ENCODE peak calls at places on chromosomes 5 and 9, in nine cellular contexts. One of them, this sample, is unnamed.

GRCh38 chr9:34999576-34999975 is 10.0 kb downstream of the DNAJB5 start:
- DNase-seq in cardiac fibroblast: no peak
- DNase-seq in HFFc6: no peak
- DNase-seq in lung: no peak
- DNase-seq in esophagus squamous epithelium: no peak
- DNase-seq in ascending aorta: no peak
- DNase-seq in fibroblast of pulmonary artery: no peak
- DNase-seq in glutamatergic neuron: no peak
- DNase-seq in PC-9: no peak
- DNase-seq in this sample: no peak

GRCh38 chr5:127136908-127137307 is 63.6 kb upstream of the C5orf63 start:
- DNase-seq in lung: no peak
- DNase-seq in HFFc6: no peak
- DNase-seq in fibroblast of pulmonary artery: no peak
- DNase-seq in ascending aorta: no peak
- DNase-seq in PC-9: no peak
- DNase-seq in glutamatergic neuron: no peak
- DNase-seq in cardiac fibroblast: no peak
- DNase-seq in esophagus squamous epithelium: no peak
- DNase-seq in this sample: no peak

GRCh38 chr5:65482280-65482726 is 583 bp upstream of the ADAMTS6 start:
- DNase-seq in lung: no peak
- DNase-seq in glutamatergic neuron: no peak
- DNase-seq in ascending aorta: no peak
- DNase-seq in PC-9: no peak
- DNase-seq in HFFc6: peak
- DNase-seq in cardiac fibroblast: peak
- DNase-seq in fibroblast of pulmonary artery: peak
- DNase-seq in esophagus squamous epithelium: no peak
- DNase-seq in this sample: no peak

GRCh38 chr5:178522361-178522760 is 67.8 kb downstream of the COL23A1 start:
- DNase-seq in ascending aorta: no peak
- DNase-seq in glutamatergic neuron: no peak
- DNase-seq in lung: no peak
- DNase-seq in fibroblast of pulmonary artery: no peak
- DNase-seq in cardiac fibroblast: no peak
- DNase-seq in esophagus squamous epithelium: no peak
- DNase-seq in PC-9: no peak
- DNase-seq in HFFc6: no peak
- DNase-seq in this sample: no peak

GRCh38 chr5:59746261-59746765 is 147.2 kb downstream of the PDE4D start:
- DNase-seq in cardiac fibroblast: peak
- DNase-seq in lung: no peak
- DNase-seq in glutamatergic neuron: no peak
- DNase-seq in PC-9: peak
- DNase-seq in ascending aorta: no peak
- DNase-seq in esophagus squamous epithelium: no peak
- DNase-seq in fibroblast of pulmonary artery: peak
- DNase-seq in HFFc6: peak
- DNase-seq in this sample: no peak

GRCh38 chr5:21931076-21931475 is 922.1 kb downstream of the CDH12 start:
- DNase-seq in HFFc6: no peak
- DNase-seq in cardiac fibroblast: no peak
- DNase-seq in lung: no peak
- DNase-seq in fibroblast of pulmonary artery: no peak
- DNase-seq in PC-9: no peak
- DNase-seq in esophagus squamous epithelium: no peak
- DNase-seq in ascending aorta: no peak
- DNase-seq in glutamatergic neuron: peak
- DNase-seq in this sample: no peak

GRCh38 chr5:105807951-105808350 is 1862.8 kb downstream of the EFNA5 start:
- DNase-seq in PC-9: no peak
- DNase-seq in fibroblast of pulmonary artery: no peak
- DNase-seq in esophagus squamous epithelium: no peak
- DNase-seq in ascending aorta: no peak
- DNase-seq in glutamatergic neuron: no peak
- DNase-seq in HFFc6: no peak
- DNase-seq in cardiac fibroblast: no peak
- DNase-seq in lung: no peak
- DNase-seq in this sample: no peak

GRCh38 chr5:40958811-40959210 is 49.5 kb downstream of the C7 start:
- DNase-seq in cardiac fibroblast: no peak
- DNase-seq in glutamatergic neuron: no peak
- DNase-seq in fibroblast of pulmonary artery: no peak
- DNase-seq in PC-9: no peak
- DNase-seq in esophagus squamous epithelium: no peak
- DNase-seq in lung: no peak
- DNase-seq in ascending aorta: no peak
- DNase-seq in HFFc6: no peak
- DNase-seq in this sample: no peak

GRCh38 chr9:128419061-128419925 is 1.4 kb upstream of the CERCAM start:
- DNase-seq in lung: no peak
- DNase-seq in cardiac fibroblast: peak
- DNase-seq in ascending aorta: no peak
- DNase-seq in PC-9: no peak
- DNase-seq in esophagus squamous epithelium: no peak
- DNase-seq in glutamatergic neuron: no peak
- DNase-seq in fibroblast of pulmonary artery: peak
- DNase-seq in HFFc6: no peak
- DNase-seq in this sample: no peak

GRCh38 chr9:109005678-109006077 is 7.6 kb downstream of the CTNNAL1 start:
- DNase-seq in ascending aorta: no peak
- DNase-seq in cardiac fibroblast: no peak
- DNase-seq in esophagus squamous epithelium: no peak
- DNase-seq in lung: no peak
- DNase-seq in glutamatergic neuron: no peak
- DNase-seq in PC-9: no peak
- DNase-seq in fibroblast of pulmonary artery: no peak
- DNase-seq in HFFc6: no peak
- DNase-seq in this sample: no peak

GRCh38 chr5:71471193-71471592 is 15.7 kb downstream of the BDP1 start:
- DNase-seq in lung: no peak
- DNase-seq in fibroblast of pulmonary artery: peak
- DNase-seq in ascending aorta: no peak
- DNase-seq in PC-9: no peak
- DNase-seq in HFFc6: no peak
- DNase-seq in esophagus squamous epithelium: no peak
- DNase-seq in glutamatergic neuron: no peak
- DNase-seq in cardiac fibroblast: peak
- DNase-seq in this sample: no peak

GRCh38 chr9:132351404-132352050 is 3.3 kb downstream of the SETX start:
- DNase-seq in fibroblast of pulmonary artery: no peak
- DNase-seq in cardiac fibroblast: no peak
- DNase-seq in esophagus squamous epithelium: no peak
- DNase-seq in ascending aorta: no peak
- DNase-seq in HFFc6: no peak
- DNase-seq in PC-9: no peak
- DNase-seq in glutamatergic neuron: no peak
- DNase-seq in lung: no peak
- DNase-seq in this sample: no peak

DNA sequence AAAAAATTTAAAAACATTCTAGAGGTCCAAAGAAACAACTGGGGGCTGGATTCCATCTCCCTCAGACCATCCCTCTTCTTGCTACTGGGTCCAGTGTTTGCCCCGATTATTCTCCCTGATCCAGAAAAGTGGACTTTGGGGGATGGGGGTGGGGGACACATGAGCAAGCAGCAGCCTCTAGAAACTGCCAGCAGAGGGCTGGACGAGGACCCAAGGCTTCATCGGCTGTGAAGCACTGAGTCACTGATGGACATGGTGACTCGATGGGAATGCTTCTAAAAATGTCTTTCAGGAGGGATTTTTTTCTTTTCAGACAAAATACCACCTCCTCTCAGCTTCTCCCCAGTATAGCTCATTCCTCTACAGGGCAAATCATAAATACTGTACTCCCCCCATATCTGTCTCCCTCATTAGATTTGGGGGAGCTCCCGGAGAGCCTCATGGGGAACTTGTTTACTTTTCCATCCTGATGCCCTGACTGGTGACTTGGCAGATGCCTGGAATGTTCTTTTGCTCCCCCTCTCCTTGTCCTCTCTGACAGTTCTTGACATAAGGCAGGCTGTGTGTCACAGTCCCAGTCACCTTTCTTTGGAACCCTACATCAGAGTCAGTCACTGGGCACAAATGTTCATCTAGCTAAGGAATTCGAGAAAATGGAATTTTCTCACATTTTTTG is 67.2 kb upstream of the STC2 start:
- DNase-seq in glutamatergic neuron: no peak
- DNase-seq in cardiac fibroblast: peak
- DNase-seq in ascending aorta: no peak
- DNase-seq in HFFc6: peak
- DNase-seq in lung: no peak
- DNase-seq in esophagus squamous epithelium: no peak
- DNase-seq in PC-9: no peak
- DNase-seq in fibroblast of pulmonary artery: peak
- DNase-seq in this sample: no peak
- TF ChIP-seq CTCF in glutamatergic neuron: no peak
- TF ChIP-seq CTCF in cardiac fibroblast: peak
- TF ChIP-seq CTCF in ascending aorta: no peak
- TF ChIP-seq CTCF in HFFc6: peak
- TF ChIP-seq CTCF in lung: no peak
- TF ChIP-seq CTCF in esophagus squamous epithelium: no peak
- TF ChIP-seq CTCF in PC-9: peak
- TF ChIP-seq CTCF in fibroblast of pulmonary artery: peak
- TF ChIP-seq CTCF in this sample: no peak

GRCh38 chr9:97803167-97804058 is 49.6 kb upstream of the FOXE1 start:
- DNase-seq in glutamatergic neuron: peak
- DNase-seq in HFFc6: peak
- DNase-seq in PC-9: peak
- DNase-seq in esophagus squamous epithelium: peak
- DNase-seq in ascending aorta: no peak
- DNase-seq in lung: peak
- DNase-seq in cardiac fibroblast: peak
- DNase-seq in fibroblast of pulmonary artery: peak
- DNase-seq in this sample: peak
- TF ChIP-seq CTCF in glutamatergic neuron: no peak
- TF ChIP-seq CTCF in HFFc6: peak
- TF ChIP-seq CTCF in PC-9: no peak
- TF ChIP-seq CTCF in esophagus squamous epithelium: no peak
- TF ChIP-seq CTCF in ascending aorta: no peak
- TF ChIP-seq CTCF in lung: no peak
- TF ChIP-seq CTCF in cardiac fibroblast: no peak
- TF ChIP-seq CTCF in fibroblast of pulmonary artery: no peak
- TF ChIP-seq CTCF in this sample: no peak

GRCh38 chr5:15135661-15136060 is 264.1 kb upstream of the ANKH start:
- DNase-seq in HFFc6: no peak
- DNase-seq in esophagus squamous epithelium: no peak
- DNase-seq in ascending aorta: no peak
- DNase-seq in glutamatergic neuron: no peak
- DNase-seq in lung: no peak
- DNase-seq in cardiac fibroblast: no peak
- DNase-seq in fibroblast of pulmonary artery: no peak
- DNase-seq in PC-9: no peak
- DNase-seq in this sample: no peak
- TF ChIP-seq CTCF in HFFc6: no peak
- TF ChIP-seq CTCF in esophagus squamous epithelium: no peak
- TF ChIP-seq CTCF in ascending aorta: no peak
- TF ChIP-seq CTCF in glutamatergic neuron: no peak
- TF ChIP-seq CTCF in lung: no peak
- TF ChIP-seq CTCF in cardiac fibroblast: no peak
- TF ChIP-seq CTCF in fibroblast of pulmonary artery: no peak
- TF ChIP-seq CTCF in PC-9: no peak
- TF ChIP-seq CTCF in this sample: no peak

GRCh38 chr9:113578877-113579269 is 115.3 kb downstream of the RGS3 start:
- DNase-seq in PC-9: peak
- DNase-seq in cardiac fibroblast: peak
- DNase-seq in HFFc6: peak
- DNase-seq in fibroblast of pulmonary artery: peak
- DNase-seq in ascending aorta: peak
- DNase-seq in glutamatergic neuron: no peak
- DNase-seq in esophagus squamous epithelium: peak
- DNase-seq in lung: peak
- DNase-seq in this sample: peak

GRCh38 chr9:113580041-113580953 is 116.8 kb downstream of the RGS3 start:
- DNase-seq in lung: peak
- DNase-seq in cardiac fibroblast: peak
- DNase-seq in PC-9: peak
- DNase-seq in ascending aorta: peak
- DNase-seq in fibroblast of pulmonary artery: peak
- DNase-seq in glutamatergic neuron: no peak
- DNase-seq in HFFc6: no peak
- DNase-seq in esophagus squamous epithelium: peak
- DNase-seq in this sample: peak

GRCh38 chr9:113579270-113580040 is 115.9 kb downstream of the RGS3 start:
- DNase-seq in HFFc6: no peak
- DNase-seq in cardiac fibroblast: no peak
- DNase-seq in esophagus squamous epithelium: peak
- DNase-seq in PC-9: peak
- DNase-seq in fibroblast of pulmonary artery: no peak
- DNase-seq in ascending aorta: no peak
- DNase-seq in lung: no peak
- DNase-seq in glutamatergic neuron: no peak
- DNase-seq in this sample: peak

GRCh38 chr9:113577525-113578261 is 114.2 kb downstream of the RGS3 start:
- DNase-seq in glutamatergic neuron: peak
- DNase-seq in HFFc6: peak
- DNase-seq in lung: no peak
- DNase-seq in ascending aorta: no peak
- DNase-seq in PC-9: peak
- DNase-seq in cardiac fibroblast: no peak
- DNase-seq in esophagus squamous epithelium: no peak
- DNase-seq in fibroblast of pulmonary artery: peak
- DNase-seq in this sample: no peak

GRCh38 chr9:113578279-113578865 is 114.8 kb downstream of the RGS3 start:
- DNase-seq in esophagus squamous epithelium: no peak
- DNase-seq in ascending aorta: no peak
- DNase-seq in fibroblast of pulmonary artery: no peak
- DNase-seq in lung: no peak
- DNase-seq in PC-9: no peak
- DNase-seq in HFFc6: no peak
- DNase-seq in glutamatergic neuron: peak
- DNase-seq in cardiac fibroblast: no peak
- DNase-seq in this sample: no peak
- TF ChIP-seq CTCF in esophagus squamous epithelium: no peak
- TF ChIP-seq CTCF in ascending aorta: no peak
- TF ChIP-seq CTCF in fibroblast of pulmonary artery: no peak
- TF ChIP-seq CTCF in lung: no peak
- TF ChIP-seq CTCF in PC-9: no peak
- TF ChIP-seq CTCF in HFFc6: peak
- TF ChIP-seq CTCF in glutamatergic neuron: no peak
- TF ChIP-seq CTCF in cardiac fibroblast: no peak
- TF ChIP-seq CTCF in this sample: no peak

DNA sequence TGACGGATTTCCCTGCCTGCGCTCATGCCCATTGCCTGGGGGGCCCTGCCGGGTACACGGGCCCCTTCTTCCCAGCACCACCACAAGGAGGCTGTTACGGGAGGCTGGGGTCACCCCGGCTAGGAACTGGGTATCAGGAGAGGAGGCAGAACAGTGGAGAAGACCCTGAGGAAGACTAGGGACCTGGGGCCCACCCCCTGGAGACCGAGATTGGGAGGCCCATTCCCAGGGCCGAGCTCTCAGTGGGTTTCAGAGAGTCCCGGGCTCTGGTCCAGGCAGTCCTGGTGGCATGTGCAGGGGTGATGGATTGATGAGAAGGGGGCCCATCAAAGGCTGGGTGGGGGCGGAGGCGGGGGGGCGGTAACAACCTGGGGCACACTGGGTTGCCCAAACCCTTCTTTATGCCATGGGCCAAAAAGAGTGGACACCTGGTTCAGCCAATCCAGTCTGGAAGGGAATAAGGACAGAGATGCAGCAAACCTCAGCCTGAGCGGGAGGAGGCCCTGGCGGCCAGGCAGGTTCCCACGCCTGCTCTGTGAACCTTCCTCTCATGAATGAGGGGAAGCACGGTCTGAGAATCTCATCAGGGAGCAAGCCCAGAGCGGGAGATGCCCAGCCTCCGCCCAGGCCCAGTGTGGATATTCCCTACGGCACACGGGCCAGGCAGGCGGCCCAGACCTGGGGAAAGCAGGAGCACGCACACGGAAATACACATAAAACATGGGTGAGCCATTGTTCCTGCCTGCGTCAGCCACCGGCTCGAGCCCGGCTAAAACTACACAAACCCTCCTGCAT is 785 bp upstream of the P4HA2 start:
- DNase-seq in ascending aorta: no peak
- DNase-seq in HFFc6: no peak
- DNase-seq in glutamatergic neuron: no peak
- DNase-seq in PC-9: no peak
- DNase-seq in fibroblast of pulmonary artery: no peak
- DNase-seq in lung: no peak
- DNase-seq in cardiac fibroblast: no peak
- DNase-seq in esophagus squamous epithelium: no peak
- DNase-seq in this sample: peak
- TF ChIP-seq CTCF in ascending aorta: no peak
- TF ChIP-seq CTCF in HFFc6: peak
- TF ChIP-seq CTCF in glutamatergic neuron: no peak
- TF ChIP-seq CTCF in PC-9: no peak
- TF ChIP-seq CTCF in fibroblast of pulmonary artery: no peak
- TF ChIP-seq CTCF in lung: no peak
- TF ChIP-seq CTCF in cardiac fibroblast: no peak
- TF ChIP-seq CTCF in esophagus squamous epithelium: no peak
- TF ChIP-seq CTCF in this sample: no peak

This sample was measured in CD4-positive, alpha-beta T cell.